ENCODE peak calls at places on chromosomes 11 and 22, in seven cellular contexts. One of them, this sample, is unnamed. For H3K27me3, the result is how much of the 10 kb centered on the place peaks cover.

GRCh38 chr11:31141804-31142203 is 227.7 kb downstream of the DCDC1 start:
- DNase-seq in adipocyte: no peak
- DNase-seq in GM23248: no peak
- DNase-seq in right atrium auricular region: no peak
- DNase-seq in body of pancreas: no peak
- DNase-seq in left ventricle myocardium inferior: no peak
- DNase-seq in fibroblast of lung: no peak
- DNase-seq in this sample: no peak

GRCh38 chr22:25134028-25134427 is 65.6 kb upstream of the CRYBB3 start:
- DNase-seq in fibroblast of lung: no peak
- DNase-seq in right atrium auricular region: no peak
- DNase-seq in adipocyte: no peak
- DNase-seq in left ventricle myocardium inferior: no peak
- DNase-seq in body of pancreas: peak
- DNase-seq in GM23248: no peak
- DNase-seq in this sample: no peak

GRCh38 chr11:75351541-75352416 is at the start of gene ARRB1:
- DNase-seq in GM23248: peak
- DNase-seq in adipocyte: peak
- DNase-seq in left ventricle myocardium inferior: peak
- DNase-seq in right atrium auricular region: no peak
- DNase-seq in body of pancreas: peak
- DNase-seq in fibroblast of lung: peak
- DNase-seq in this sample: peak

GRCh38 chr11:17763703-17764102 is 29.1 kb downstream of the KCNC1 start:
- DNase-seq in GM23248: no peak
- DNase-seq in left ventricle myocardium inferior: no peak
- DNase-seq in right atrium auricular region: no peak
- DNase-seq in adipocyte: no peak
- DNase-seq in fibroblast of lung: no peak
- DNase-seq in body of pancreas: no peak
- DNase-seq in this sample: no peak

GRCh38 chr11:134758342-134758931 is 346.4 kb upstream of the B3GAT1 start:
- DNase-seq in body of pancreas: no peak
- DNase-seq in adipocyte: no peak
- DNase-seq in left ventricle myocardium inferior: no peak
- DNase-seq in right atrium auricular region: peak
- DNase-seq in fibroblast of lung: no peak
- DNase-seq in GM23248: no peak
- DNase-seq in this sample: no peak

GRCh38 chr11:35357893-35358292 is 61.5 kb downstream of the SLC1A2 start:
- DNase-seq in fibroblast of lung: peak
- DNase-seq in left ventricle myocardium inferior: no peak
- DNase-seq in adipocyte: peak
- DNase-seq in right atrium auricular region: peak
- DNase-seq in GM23248: peak
- DNase-seq in body of pancreas: no peak
- DNase-seq in this sample: no peak

GRCh38 chr11:100619484-100619883 is 67.6 kb upstream of the ARHGAP42 start:
- DNase-seq in fibroblast of lung: peak
- DNase-seq in right atrium auricular region: no peak
- DNase-seq in GM23248: peak
- DNase-seq in body of pancreas: no peak
- DNase-seq in adipocyte: peak
- DNase-seq in left ventricle myocardium inferior: no peak
- DNase-seq in this sample: no peak

GRCh38 chr22:23984430-23984829 is 4.5 kb downstream of the GSTT2 start:
- DNase-seq in fibroblast of lung: no peak
- DNase-seq in left ventricle myocardium inferior: no peak
- DNase-seq in GM23248: peak
- DNase-seq in adipocyte: peak
- DNase-seq in right atrium auricular region: no peak
- DNase-seq in body of pancreas: no peak
- DNase-seq in this sample: no peak

DNA sequence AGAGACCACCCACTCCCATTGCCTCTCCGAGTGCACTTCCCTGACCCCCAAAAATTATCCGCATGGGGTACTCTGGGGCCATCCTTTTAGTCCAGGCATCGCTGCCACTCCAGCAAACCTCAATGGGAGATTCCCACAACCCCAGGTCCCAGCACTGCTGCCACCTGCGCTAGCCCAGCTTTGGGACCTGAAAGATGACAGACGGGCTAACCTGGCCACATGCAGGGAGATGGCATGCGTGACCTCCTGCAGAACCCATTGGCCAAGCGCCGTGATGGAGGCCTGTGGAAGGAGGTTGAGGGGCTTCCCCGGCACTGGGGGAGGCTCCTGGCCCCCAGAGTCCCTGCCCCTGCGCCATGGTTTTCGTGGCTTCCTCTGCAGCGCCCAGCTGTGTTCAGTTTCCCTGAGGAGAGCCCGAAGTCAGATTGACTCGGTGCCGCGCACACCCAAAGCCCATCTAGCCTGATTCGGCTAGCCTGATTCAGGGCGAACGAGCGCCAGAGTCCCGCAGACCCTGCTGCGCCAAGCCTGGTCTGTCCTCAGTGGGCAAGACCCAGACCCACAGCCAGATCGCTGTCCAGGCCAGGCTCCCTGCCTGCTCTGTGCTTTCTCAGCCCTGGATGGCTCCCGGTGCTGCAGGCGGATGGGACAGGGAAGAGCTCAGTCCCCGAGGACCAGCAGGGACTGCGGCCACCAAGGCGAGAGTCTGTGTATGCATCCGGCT is 751 bp upstream of the WNT7B start:
- DNase-seq in body of pancreas: no peak
- DNase-seq in adipocyte: peak
- DNase-seq in left ventricle myocardium inferior: no peak
- DNase-seq in right atrium auricular region: no peak
- DNase-seq in GM23248: peak
- DNase-seq in fibroblast of lung: no peak
- DNase-seq in this sample: no peak
- H3K27me3 ChIP-seq in body of pancreas: under half
- H3K27me3 ChIP-seq in adipocyte: under half
- H3K27me3 ChIP-seq in left ventricle myocardium inferior: half or more
- H3K27me3 ChIP-seq in right atrium auricular region: under half
- H3K27me3 ChIP-seq in GM23248: under half
- H3K27me3 ChIP-seq in fibroblast of lung: under half
- H3K27me3 ChIP-seq in this sample: half or more

DNA sequence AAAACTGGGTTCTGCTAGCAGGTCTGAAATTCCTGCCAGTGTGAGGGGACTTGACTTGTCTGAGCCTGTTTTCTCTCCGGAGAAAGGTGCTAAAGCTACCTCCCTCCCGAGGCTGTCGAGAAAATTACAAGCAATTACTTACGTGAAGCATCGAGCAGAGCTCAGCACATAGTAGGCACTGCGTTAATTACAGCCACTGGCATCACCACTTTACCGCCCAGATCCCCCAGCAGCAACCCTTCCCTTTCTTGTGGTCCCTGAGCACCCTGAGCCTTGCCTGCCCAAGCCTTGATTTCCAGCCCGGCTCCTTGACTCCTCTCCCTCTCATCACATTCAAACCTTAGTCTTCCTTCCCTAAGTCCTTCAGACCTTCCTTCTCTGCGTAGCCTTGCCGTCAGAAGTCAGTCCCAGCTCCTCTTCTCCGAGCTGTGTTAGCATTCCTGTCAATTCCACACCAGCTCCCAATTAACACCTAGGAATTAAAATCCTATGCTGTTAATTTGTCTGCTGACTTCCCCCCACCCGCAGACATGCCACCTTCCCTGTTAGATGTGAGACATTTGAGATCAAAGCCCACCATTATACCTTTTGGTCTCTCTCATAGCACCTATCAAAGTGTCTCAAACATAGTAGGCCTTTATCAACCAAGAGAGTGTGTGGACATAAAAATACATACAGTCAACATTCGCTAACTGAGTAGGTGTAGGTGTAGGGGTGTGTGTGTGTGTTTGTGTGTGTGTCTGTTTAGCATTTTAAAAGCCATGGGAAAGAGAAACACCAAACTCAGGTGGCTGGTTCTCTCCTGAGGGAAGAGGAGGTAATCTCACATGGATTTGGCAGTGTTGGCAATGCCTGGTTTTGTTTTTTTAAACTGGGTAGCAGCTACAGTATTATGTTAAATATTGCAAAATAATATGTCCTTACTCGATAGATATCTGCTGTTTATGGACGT is 2.8 kb upstream of the KCNJ5 start:
- DNase-seq in right atrium auricular region: no peak
- DNase-seq in left ventricle myocardium inferior: no peak
- DNase-seq in body of pancreas: peak
- DNase-seq in fibroblast of lung: no peak
- DNase-seq in adipocyte: no peak
- DNase-seq in GM23248: no peak
- DNase-seq in this sample: no peak
- H3K27me3 ChIP-seq in right atrium auricular region: under half
- H3K27me3 ChIP-seq in left ventricle myocardium inferior: under half
- H3K27me3 ChIP-seq in body of pancreas: under half
- H3K27me3 ChIP-seq in fibroblast of lung: under half
- H3K27me3 ChIP-seq in adipocyte: under half
- H3K27me3 ChIP-seq in GM23248: under half
- H3K27me3 ChIP-seq in this sample: under half

DNA sequence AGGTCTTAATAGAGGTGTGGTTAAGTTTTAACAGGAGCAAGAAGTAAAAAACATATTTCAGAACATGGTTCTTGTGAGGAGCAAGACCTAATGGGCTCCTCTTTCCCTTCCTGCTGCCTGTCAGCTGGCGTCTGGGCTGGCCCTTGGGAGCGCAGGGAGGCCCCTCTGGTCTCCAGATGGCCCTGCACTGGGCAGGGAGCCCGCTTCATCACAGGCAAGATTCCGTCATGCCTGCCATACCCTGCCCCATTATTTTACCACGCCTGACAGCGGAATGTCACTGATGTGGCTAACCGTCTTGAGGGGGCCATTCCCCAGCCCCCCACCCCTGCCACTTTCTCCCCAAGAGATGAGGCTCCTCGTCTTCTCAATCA is 17.3 kb upstream of the EFCAB6 start:
- DNase-seq in fibroblast of lung: peak
- DNase-seq in adipocyte: peak
- DNase-seq in left ventricle myocardium inferior: peak
- DNase-seq in GM23248: peak
- DNase-seq in right atrium auricular region: no peak
- DNase-seq in body of pancreas: no peak
- DNase-seq in this sample: peak
- H3K27me3 ChIP-seq in fibroblast of lung: under half
- H3K27me3 ChIP-seq in adipocyte: under half
- H3K27me3 ChIP-seq in left ventricle myocardium inferior: under half
- H3K27me3 ChIP-seq in GM23248: under half
- H3K27me3 ChIP-seq in right atrium auricular region: under half
- H3K27me3 ChIP-seq in body of pancreas: under half
- H3K27me3 ChIP-seq in this sample: under half

GRCh38 chr11:43197357-43197756 is 114.4 kb upstream of the API5 start:
- DNase-seq in fibroblast of lung: no peak
- DNase-seq in left ventricle myocardium inferior: no peak
- DNase-seq in adipocyte: no peak
- DNase-seq in GM23248: no peak
- DNase-seq in right atrium auricular region: no peak
- DNase-seq in body of pancreas: no peak
- DNase-seq in this sample: no peak
- H3K27me3 ChIP-seq in fibroblast of lung: under half
- H3K27me3 ChIP-seq in left ventricle myocardium inferior: under half
- H3K27me3 ChIP-seq in adipocyte: under half
- H3K27me3 ChIP-seq in GM23248: under half
- H3K27me3 ChIP-seq in right atrium auricular region: under half
- H3K27me3 ChIP-seq in body of pancreas: under half
- H3K27me3 ChIP-seq in this sample: under half

DNA sequence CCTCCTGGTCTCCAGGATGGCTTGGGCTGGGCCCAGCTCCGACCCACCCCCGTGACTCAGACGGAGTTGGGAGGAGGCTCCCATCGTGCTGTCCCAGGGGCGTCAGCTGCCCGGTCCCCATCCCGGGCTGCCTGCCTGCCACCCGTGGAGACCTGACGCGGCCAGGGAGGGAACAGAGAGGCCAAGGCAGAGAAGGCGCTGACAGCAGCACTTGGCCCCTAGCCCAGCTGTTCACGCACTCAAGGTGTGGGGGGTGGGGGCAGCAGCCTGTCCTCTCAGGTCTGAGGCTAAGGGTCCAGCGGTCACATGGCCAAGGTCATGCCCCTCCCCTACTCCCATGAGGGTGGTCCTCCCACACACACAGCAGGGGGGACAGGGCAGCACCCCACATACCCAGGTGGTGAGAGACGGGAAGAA is 48.6 kb downstream of the ELFN2 start:
- DNase-seq in body of pancreas: no peak
- DNase-seq in right atrium auricular region: no peak
- DNase-seq in left ventricle myocardium inferior: no peak
- DNase-seq in fibroblast of lung: no peak
- DNase-seq in GM23248: peak
- DNase-seq in adipocyte: no peak
- DNase-seq in this sample: no peak
- H3K27me3 ChIP-seq in body of pancreas: under half
- H3K27me3 ChIP-seq in right atrium auricular region: under half
- H3K27me3 ChIP-seq in left ventricle myocardium inferior: half or more
- H3K27me3 ChIP-seq in fibroblast of lung: under half
- H3K27me3 ChIP-seq in GM23248: under half
- H3K27me3 ChIP-seq in adipocyte: half or more
- H3K27me3 ChIP-seq in this sample: half or more

This sample was measured in lower lobe of right lung.